ENCODE peak calls at places on chromosomes 13 and 19, in four cellular contexts. F is GM20000, P is cardiac fibroblast, W is Calu3. B is an unnamed sample.
A peak's percentile ranks its signal among the peaks of the same experiment; 100 is the strongest.

GRCh38 chr13:38979891-38980627 is 10.6 kb downstream of the STOML3 start:
- DNase-seq in W (no peak), P (peak; percentile 3), F (no peak), B (no peak)

GRCh38 chr13:43569688-43570087 is 217.1 kb downstream of the ENOX1 start:
- DNase-seq in F (no peak), P (no peak), W (no peak), B (no peak)

GRCh38 chr13:33490461-33491327 is 205.1 kb upstream of the STARD13 start:
- DNase-seq in F (no peak), W (no peak), P (peak; percentile 86), B (no peak)

GRCh38 chr19:44548736-44549135 is 19.3 kb upstream of the CEACAM20 start:
- DNase-seq in W (no peak), P (no peak), F (no peak), B (no peak)

GRCh38 chr19:10334340-10335148 is 1.2 kb upstream of the RAVER1 start:
- DNase-seq in W (peak; percentile 92), F (no peak), P (peak; percentile 98), B (no peak)

GRCh38 chr19:1855040-1855827 is 7.0 kb upstream of the REXO1 start:
- DNase-seq in P (peak; percentile 93), W (peak; percentile 62), F (peak; percentile 96), B (peak; percentile 96)

GRCh38 chr13:29683041-29683440 is 87.6 kb upstream of the SLC7A1 start:
- DNase-seq in W (no peak), F (no peak), P (no peak), B (no peak)

GRCh38 chr19:17754634-17755532 is 3.6 kb downstream of the FCHO1 start:
- DNase-seq in P (no peak), F (peak; percentile 77), W (no peak), B (peak; percentile 80)

GRCh38 chr19:44696939-44697669 is 1.8 kb upstream of the CEACAM16 start:
- DNase-seq in P (no peak), W (no peak), F (no peak), B (no peak)

GRCh38 chr13:98208606-98209005 is 31.5 kb upstream of the RNF113B start:
- DNase-seq in P (no peak), F (no peak), W (no peak), B (no peak)

GRCh38 chr19:54439174-54439851 is 9.7 kb upstream of the LENG8 start:
- DNase-seq in P (peak; percentile 54), F (no peak), W (peak; percentile 67), B (no peak)

GRCh38 chr13:92187378-92187989 is 789.1 kb downstream of the GPC5 start:
- DNase-seq in P (peak; percentile 63), W (no peak), F (peak; percentile 38), B (peak; percentile 44)

GRCh38 chr13:60226507-60226906 is 62.8 kb upstream of the DIAPH3 start:
- DNase-seq in W (no peak), F (no peak), P (peak; percentile 53), B (no peak)

GRCh38 chr13:67303661-67304333 is 73.7 kb upstream of the PCDH9 start:
- DNase-seq in P (no peak), F (no peak), W (no peak), B (no peak)

GRCh38 chr19:18419195-18419698 is at the start of gene SSBP4:
- DNase-seq in W (peak; percentile 79), P (peak; percentile 89), F (peak; percentile 97), B (peak; percentile 97)

GRCh38 chr13:34250151-34250550 is 432.2 kb downstream of the RFC3 start:
- DNase-seq in P (no peak), W (no peak), F (no peak), B (no peak)

GRCh38 chr13:73136776-73137175 is 78.0 kb downstream of the KLF5 start:
- DNase-seq in P (no peak), F (no peak), W (no peak), B (no peak)

GRCh38 chr19:38324431-38324830 is 4.8 kb downstream of the KCNK6 start:
- DNase-seq in F (no peak), P (no peak), W (no peak), B (no peak)

GRCh38 chr13:39433705-39434104 is 169.3 kb downstream of the LHFPL6 start:
- DNase-seq in W (no peak), P (no peak), F (no peak), B (no peak)

GRCh38 chr19:16025108-16026101 is 50.9 kb upstream of the TPM4 start:
- DNase-seq in P (peak; percentile 67), W (peak; percentile 60), F (no peak), B (no peak)

GRCh38 chr19:27745978-27746542 is 1466.9 kb downstream of the UQCRFS1 start:
- DNase-seq in P (no peak), F (no peak), W (no peak), B (no peak)

GRCh38 chr19:33431986-33432385 is 58.5 kb downstream of the CEBPG start:
- DNase-seq in F (no peak), P (no peak), W (no peak), B (no peak)

GRCh38 chr13:94481966-94482365 is 2.5 kb upstream of the DCT start:
- DNase-seq in W (peak; percentile 1), P (peak; percentile 65), F (no peak), B (no peak)

GRCh38 chr13:48081739-48082138 is 13.2 kb downstream of the MED4 start:
- DNase-seq in F (no peak), W (no peak), P (no peak), B (no peak)

GRCh38 chr13:48072787-48073186 is 22.1 kb downstream of the MED4 start:
- DNase-seq in W (no peak), F (no peak), P (no peak), B (no peak)

GRCh38 chr13:48074006-48074405 is 20.9 kb downstream of the MED4 start:
- DNase-seq in P (no peak), W (no peak), F (no peak), B (no peak)

GRCh38 chr13:48072304-48072703 is 22.6 kb downstream of the MED4 start:
- DNase-seq in W (no peak), F (no peak), P (no peak), B (no peak)

GRCh38 chr13:48078251-48078656 is 16.6 kb downstream of the MED4 start:
- DNase-seq in F (peak; percentile 44), W (peak; percentile 14), P (peak; percentile 15), B (peak; percentile 52)
- TF ChIP-seq CTCF in F (no peak), W (no peak), P (peak; percentile 14), B (peak; percentile 41)

GRCh38 chr19:46076031-46076880 is 35.5 kb upstream of the IGFL4 start:
- DNase-seq in W (no peak), F (no peak), P (no peak), B (no peak)
- TF ChIP-seq CTCF in W (no peak), F (no peak), P (no peak), B (no peak)

GRCh38 chr19:48632692-48633147 is 4.5 kb downstream of the DBP start:
- DNase-seq in P (no peak), F (no peak), W (no peak), B (no peak)
- TF ChIP-seq CTCF in P (no peak), F (no peak), W (no peak), B (no peak)

GRCh38 chr19:55909801-55910200 is 22.3 kb downstream of the NLRP13 start:
- DNase-seq in F (no peak), P (no peak), W (no peak), B (no peak)

GRCh38 chr19:55912916-55913315 is 19.2 kb downstream of the NLRP13 start:
- DNase-seq in P (no peak), F (no peak), W (no peak), B (no peak)

GRCh38 chr19:55913643-55914268 is 18.4 kb downstream of the NLRP13 start:
- DNase-seq in W (peak; percentile 20), P (no peak), F (no peak), B (no peak)
- TF ChIP-seq CTCF in W (no peak), P (peak; percentile 8), F (peak; percentile 1), B (peak; percentile 11)

GRCh38 chr13:100798739-100799361 is 124.3 kb upstream of the TMTC4 start:
- DNase-seq in W (no peak), P (no peak), F (no peak), B (no peak)

GRCh38 chr13:100803091-100803490 is 128.5 kb upstream of the TMTC4 start:
- DNase-seq in P (no peak), F (no peak), W (no peak), B (no peak)

GRCh38 chr13:100796463-100796862 is 121.9 kb upstream of the TMTC4 start:
- DNase-seq in F (no peak), P (no peak), W (no peak), B (no peak)

GRCh38 chr13:100797921-100798320 is 123.3 kb upstream of the TMTC4 start:
- DNase-seq in P (no peak), F (no peak), W (no peak), B (no peak)

GRCh38 chr13:100800283-100800875 is 125.8 kb upstream of the TMTC4 start:
- DNase-seq in W (no peak), P (no peak), F (no peak), B (no peak)
- TF ChIP-seq CTCF in W (no peak), P (no peak), F (no peak), B (no peak)

GRCh38 chr13:100565291-100565690 is 23.3 kb downstream of the GGACT start:
- DNase-seq in P (no peak), F (no peak), W (no peak), B (no peak)
- TF ChIP-seq CTCF in P (no peak), F (no peak), W (no peak), B (no peak)

GRCh38 chr13:27270594-27271520 is at the start of gene RASL11A:
- DNase-seq in W (peak; percentile 73), P (peak; percentile 93), F (peak; percentile 86), B (peak; percentile 87)
- TF ChIP-seq CTCF in W (peak; percentile 84), P (peak; percentile 48), F (peak; percentile 89), B (peak; percentile 87)

DNA sequence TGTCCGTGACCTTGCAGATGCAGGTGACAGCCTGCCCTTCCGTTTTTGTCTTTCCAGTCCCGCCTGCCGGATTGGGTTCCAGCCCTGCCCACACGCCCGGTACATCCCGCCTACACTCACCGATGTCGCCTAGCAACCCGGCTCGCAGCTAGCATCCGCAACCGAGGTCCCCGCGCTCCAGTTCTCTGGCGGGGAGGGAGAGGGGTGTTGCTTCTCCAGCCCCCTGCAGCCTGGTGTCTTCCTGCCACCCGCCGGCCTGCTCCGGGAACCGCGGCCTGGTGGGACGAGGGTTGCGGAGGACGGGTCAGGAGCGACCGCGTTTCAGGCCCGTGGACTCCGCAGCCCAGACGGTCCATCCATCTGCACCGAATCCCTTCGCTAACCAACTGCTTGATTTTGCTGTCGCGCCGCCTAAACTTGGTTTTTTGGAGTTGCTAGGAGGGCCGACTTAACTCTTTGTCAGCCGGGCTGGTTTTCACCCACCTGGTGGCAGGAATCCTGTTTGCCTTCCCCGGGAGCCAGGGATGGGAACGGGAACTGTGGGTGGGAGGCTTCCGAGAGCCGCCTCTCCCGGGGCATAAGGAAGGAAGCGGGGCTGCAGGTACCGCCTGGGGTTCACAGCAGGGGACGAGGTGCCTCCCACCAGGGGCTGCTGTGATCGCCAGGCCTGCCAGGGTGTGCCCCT is 15.4 kb upstream of the MATK start:
- DNase-seq in F (no peak), P (peak; percentile 13), W (no peak), B (no peak)
- TF ChIP-seq CTCF in F (no peak), P (peak; percentile 11), W (no peak), B (no peak)

GRCh38 chr19:13833330-13834265 is 38.4 kb downstream of the ZSWIM4 start:
- DNase-seq in W (peak; percentile 94), P (peak; percentile 94), F (peak; percentile 99), B (peak; percentile 99)
- TF ChIP-seq CTCF in W (peak; percentile 28), P (peak; percentile 49), F (peak; percentile 46), B (peak; percentile 63)

GRCh38 chr19:19566306-19566705 is 28.2 kb downstream of the CILP2 start:
- DNase-seq in W (no peak), P (no peak), F (no peak), B (no peak)
- TF ChIP-seq CTCF in W (no peak), P (no peak), F (no peak), B (no peak)